ENCODE peak calls at places on chromosome 21, in six cellular contexts. One of them, this sample, is unnamed. For H3K4me1, the result is how much of the 10 kb centered on the place peaks cover.

GRCh38 chr21:15654171-15654570 is 75.6 kb upstream of the USP25 start:
- DNase-seq in H1: no peak
- DNase-seq in sigmoid colon: no peak
- DNase-seq in suprapubic skin: no peak
- DNase-seq in GM12878: no peak
- DNase-seq in HepG2: no peak
- DNase-seq in this sample: no peak

GRCh38 chr21:22019766-22020165 is 1021.6 kb downstream of the NCAM2 start:
- DNase-seq in H1: no peak
- DNase-seq in sigmoid colon: no peak
- DNase-seq in suprapubic skin: no peak
- DNase-seq in GM12878: no peak
- DNase-seq in HepG2: no peak
- DNase-seq in this sample: no peak

GRCh38 chr21:28793043-28793442 is 199.6 kb downstream of the LTN1 start:
- DNase-seq in H1: no peak
- DNase-seq in sigmoid colon: no peak
- DNase-seq in suprapubic skin: no peak
- DNase-seq in GM12878: no peak
- DNase-seq in HepG2: no peak
- DNase-seq in this sample: no peak

GRCh38 chr21:41932191-41932575 is 21.6 kb downstream of the C2CD2 start:
- DNase-seq in H1: no peak
- DNase-seq in sigmoid colon: peak
- DNase-seq in suprapubic skin: no peak
- DNase-seq in GM12878: no peak
- DNase-seq in HepG2: no peak
- DNase-seq in this sample: no peak

GRCh38 chr21:25708467-25709065 is 26.1 kb downstream of the ATP5PF start:
- DNase-seq in H1: no peak
- DNase-seq in sigmoid colon: no peak
- DNase-seq in suprapubic skin: no peak
- DNase-seq in GM12878: no peak
- DNase-seq in HepG2: peak
- DNase-seq in this sample: peak

GRCh38 chr21:46317710-46318463 is 5.8 kb downstream of the C21orf58 start:
- DNase-seq in H1: no peak
- DNase-seq in sigmoid colon: no peak
- DNase-seq in suprapubic skin: no peak
- DNase-seq in GM12878: no peak
- DNase-seq in HepG2: no peak
- DNase-seq in this sample: no peak

GRCh38 chr21:42614391-42614790 is 39.0 kb upstream of the PDE9A start:
- DNase-seq in H1: no peak
- DNase-seq in sigmoid colon: no peak
- DNase-seq in suprapubic skin: peak
- DNase-seq in GM12878: no peak
- DNase-seq in HepG2: no peak
- DNase-seq in this sample: no peak

GRCh38 chr21:29187939-29188338 is 57.5 kb downstream of the MAP3K7CL start:
- DNase-seq in H1: no peak
- DNase-seq in sigmoid colon: peak
- DNase-seq in suprapubic skin: no peak
- DNase-seq in GM12878: no peak
- DNase-seq in HepG2: peak
- DNase-seq in this sample: peak

GRCh38 chr21:25557170-25557569 is 50.1 kb downstream of the MRPL39 start:
- DNase-seq in H1: no peak
- DNase-seq in sigmoid colon: no peak
- DNase-seq in suprapubic skin: no peak
- DNase-seq in GM12878: no peak
- DNase-seq in HepG2: peak
- DNase-seq in this sample: no peak

GRCh38 chr21:39079617-39080016 is 103.6 kb downstream of the PSMG1 start:
- DNase-seq in H1: no peak
- DNase-seq in sigmoid colon: peak
- DNase-seq in suprapubic skin: peak
- DNase-seq in GM12878: no peak
- DNase-seq in HepG2: peak
- DNase-seq in this sample: no peak

GRCh38 chr21:38863291-38863690 is 57.6 kb downstream of the ETS2 start:
- DNase-seq in H1: no peak
- DNase-seq in sigmoid colon: no peak
- DNase-seq in suprapubic skin: no peak
- DNase-seq in GM12878: no peak
- DNase-seq in HepG2: no peak
- DNase-seq in this sample: no peak

GRCh38 chr21:40634141-40634540 is 212.8 kb downstream of the DSCAM start:
- DNase-seq in H1: no peak
- DNase-seq in sigmoid colon: no peak
- DNase-seq in suprapubic skin: no peak
- DNase-seq in GM12878: no peak
- DNase-seq in HepG2: no peak
- DNase-seq in this sample: no peak

GRCh38 chr21:41167348-41168342 is at the start of gene BACE2:
- DNase-seq in H1: no peak
- DNase-seq in sigmoid colon: peak
- DNase-seq in suprapubic skin: peak
- DNase-seq in GM12878: no peak
- DNase-seq in HepG2: no peak
- DNase-seq in this sample: peak

GRCh38 chr21:30818837-30819236 is 5.8 kb upstream of the KRTAP8-1 start:
- DNase-seq in H1: no peak
- DNase-seq in sigmoid colon: no peak
- DNase-seq in suprapubic skin: no peak
- DNase-seq in GM12878: no peak
- DNase-seq in HepG2: no peak
- DNase-seq in this sample: no peak

GRCh38 chr21:22670148-22670547 is 1671.9 kb downstream of the NCAM2 start:
- DNase-seq in H1: no peak
- DNase-seq in sigmoid colon: no peak
- DNase-seq in suprapubic skin: no peak
- DNase-seq in GM12878: no peak
- DNase-seq in HepG2: no peak
- DNase-seq in this sample: no peak

GRCh38 chr21:31088196-31088751 is 50.0 kb upstream of the KRTAP19-8 start:
- DNase-seq in H1: no peak
- DNase-seq in sigmoid colon: no peak
- DNase-seq in suprapubic skin: no peak
- DNase-seq in GM12878: no peak
- DNase-seq in HepG2: no peak
- DNase-seq in this sample: no peak

GRCh38 chr21:32371913-32372314 is 20.9 kb downstream of the URB1 start:
- DNase-seq in H1: no peak
- DNase-seq in sigmoid colon: peak
- DNase-seq in suprapubic skin: no peak
- DNase-seq in GM12878: no peak
- DNase-seq in HepG2: no peak
- DNase-seq in this sample: peak
- TF ChIP-seq POLR2AphosphoS5 in H1: no peak
- TF ChIP-seq POLR2AphosphoS5 in sigmoid colon: no peak
- TF ChIP-seq POLR2AphosphoS5 in suprapubic skin: no peak
- TF ChIP-seq POLR2AphosphoS5 in GM12878: no peak
- TF ChIP-seq POLR2AphosphoS5 in HepG2: no peak
- TF ChIP-seq POLR2AphosphoS5 in this sample: peak

GRCh38 chr21:45010860-45011259 is 63.5 kb upstream of the ADARB1 start:
- DNase-seq in H1: no peak
- DNase-seq in sigmoid colon: no peak
- DNase-seq in suprapubic skin: no peak
- DNase-seq in GM12878: no peak
- DNase-seq in HepG2: no peak
- DNase-seq in this sample: no peak

GRCh38 chr21:45011426-45011825 is 63.0 kb upstream of the ADARB1 start:
- DNase-seq in H1: no peak
- DNase-seq in sigmoid colon: peak
- DNase-seq in suprapubic skin: no peak
- DNase-seq in GM12878: no peak
- DNase-seq in HepG2: no peak
- DNase-seq in this sample: no peak

GRCh38 chr21:45013271-45013841 is 61.0 kb upstream of the ADARB1 start:
- DNase-seq in H1: no peak
- DNase-seq in sigmoid colon: peak
- DNase-seq in suprapubic skin: peak
- DNase-seq in GM12878: no peak
- DNase-seq in HepG2: peak
- DNase-seq in this sample: no peak

GRCh38 chr21:45011911-45012660 is 62.3 kb upstream of the ADARB1 start:
- DNase-seq in H1: peak
- DNase-seq in sigmoid colon: peak
- DNase-seq in suprapubic skin: no peak
- DNase-seq in GM12878: no peak
- DNase-seq in HepG2: peak
- DNase-seq in this sample: no peak

DNA sequence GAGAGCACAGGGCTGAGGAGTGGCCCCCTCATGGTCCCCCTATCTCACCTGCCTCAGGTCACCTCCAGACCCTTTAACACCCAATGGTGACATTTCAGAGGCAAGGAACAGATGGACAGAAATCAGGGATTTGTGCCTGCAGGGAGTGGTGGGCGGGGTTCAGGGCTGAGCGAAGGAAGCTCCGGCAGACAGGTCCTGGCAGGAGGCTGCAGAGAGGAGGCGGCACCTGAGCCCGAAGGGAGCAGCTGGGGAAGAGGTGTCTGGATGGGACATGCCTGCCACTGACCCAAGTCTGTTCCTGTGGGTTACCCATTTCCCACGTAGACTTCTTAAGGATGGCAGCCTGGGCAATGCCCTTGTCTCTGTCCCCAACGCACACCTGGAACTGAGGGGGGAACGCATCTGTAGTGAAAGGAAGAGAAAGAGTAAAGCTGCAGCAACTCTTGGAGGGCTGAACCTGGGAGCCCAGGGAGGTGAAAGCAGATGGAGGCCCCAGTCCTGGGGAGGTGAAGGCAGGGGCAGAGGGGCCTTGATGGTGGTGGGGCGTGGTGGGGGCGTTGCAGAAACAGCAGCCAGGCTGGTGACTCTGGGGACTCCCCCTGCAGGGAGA is 61.6 kb upstream of the ADARB1 start:
- DNase-seq in H1: peak
- DNase-seq in sigmoid colon: no peak
- DNase-seq in suprapubic skin: peak
- DNase-seq in GM12878: no peak
- DNase-seq in HepG2: no peak
- DNase-seq in this sample: no peak
- H3K27ac ChIP-seq in H1: peak
- H3K27ac ChIP-seq in sigmoid colon: peak
- H3K27ac ChIP-seq in suprapubic skin: no peak
- H3K27ac ChIP-seq in GM12878: no peak
- H3K27ac ChIP-seq in HepG2: peak
- H3K27ac ChIP-seq in this sample: no peak

DNA sequence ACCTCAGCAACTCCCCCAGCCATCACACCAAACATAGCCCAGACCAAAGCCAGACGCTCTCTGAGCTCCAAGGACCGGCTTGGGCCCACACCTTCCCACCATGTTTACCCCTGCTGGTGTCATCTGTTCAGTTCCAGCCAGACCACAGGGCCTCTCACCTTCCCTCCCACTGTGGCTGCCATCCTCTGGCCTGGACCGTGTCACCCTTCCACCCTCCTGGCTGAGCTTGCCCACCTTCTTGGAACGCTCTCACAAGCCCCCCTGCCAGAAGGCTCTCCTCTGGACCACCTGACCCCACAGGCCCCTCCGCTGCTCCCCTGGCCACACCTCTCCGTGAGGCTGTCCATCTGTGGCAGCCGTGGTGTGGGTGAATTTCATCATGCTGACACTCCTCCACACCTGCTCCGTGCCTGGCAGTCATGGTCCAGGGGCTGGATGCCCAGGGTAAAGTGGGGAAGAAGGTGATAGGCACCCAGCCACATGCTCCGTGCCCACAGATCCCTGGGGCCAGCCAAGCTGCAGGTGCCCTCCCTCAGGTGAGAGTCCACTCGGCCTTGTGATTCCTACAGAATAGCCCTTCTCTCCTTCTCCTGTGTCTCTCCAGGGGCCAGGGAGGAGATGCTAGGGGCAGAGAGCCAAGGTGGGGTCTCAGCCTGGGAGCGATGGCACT is 16.6 kb upstream of the POFUT2 start:
- DNase-seq in H1: no peak
- DNase-seq in sigmoid colon: no peak
- DNase-seq in suprapubic skin: no peak
- DNase-seq in GM12878: no peak
- DNase-seq in HepG2: no peak
- DNase-seq in this sample: no peak
- H3K4me1 ChIP-seq in H1: under half
- H3K4me1 ChIP-seq in sigmoid colon: half or more
- H3K4me1 ChIP-seq in suprapubic skin: under half
- H3K4me1 ChIP-seq in GM12878: under half
- H3K4me1 ChIP-seq in HepG2: under half
- H3K4me1 ChIP-seq in this sample: under half

DNA sequence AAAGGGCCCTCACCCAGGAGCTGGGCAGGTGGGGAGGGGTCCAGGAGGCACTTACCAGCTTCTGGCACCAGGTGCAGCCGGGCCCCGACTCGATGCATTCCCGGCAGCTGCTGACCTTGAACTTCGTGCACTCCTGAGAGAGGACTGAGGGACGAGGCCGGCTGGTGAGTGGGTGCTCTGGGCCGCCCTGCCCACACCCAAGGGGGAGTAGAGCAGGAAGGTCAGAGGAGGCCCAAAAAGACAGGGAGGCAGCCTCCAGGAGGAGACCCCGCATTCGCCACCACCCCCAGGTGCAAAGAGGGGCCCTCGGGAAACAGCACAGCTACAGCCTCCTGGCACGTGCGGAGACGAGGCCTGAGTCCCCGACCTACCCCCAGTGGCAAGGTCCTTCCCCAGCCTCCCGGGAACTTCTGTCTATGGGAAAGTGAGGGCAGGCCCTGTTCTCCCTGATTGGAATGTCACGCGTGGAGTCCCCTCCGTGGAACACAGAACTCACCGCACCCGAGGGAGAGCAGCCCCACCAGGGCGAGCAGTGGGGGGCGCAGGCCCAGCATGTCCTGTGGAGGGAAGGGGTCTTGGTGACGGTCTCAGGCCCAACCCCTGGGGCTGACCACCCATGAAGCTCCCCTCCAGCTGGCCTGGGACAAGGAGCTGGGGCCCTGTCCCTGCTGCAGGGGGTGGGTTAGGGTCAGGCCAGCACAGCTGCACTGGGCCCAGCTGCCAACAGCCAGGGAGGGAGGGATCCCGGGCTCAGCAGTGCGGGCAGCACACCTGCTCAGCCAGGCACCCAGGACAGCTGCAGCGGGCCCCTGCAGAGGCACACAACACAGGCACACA is 10.3 kb downstream of the ITGB2 start:
- DNase-seq in H1: no peak
- DNase-seq in sigmoid colon: no peak
- DNase-seq in suprapubic skin: no peak
- DNase-seq in GM12878: no peak
- DNase-seq in HepG2: peak
- DNase-seq in this sample: no peak
- TF ChIP-seq POLR2AphosphoS5 in H1: no peak
- TF ChIP-seq POLR2AphosphoS5 in sigmoid colon: no peak
- TF ChIP-seq POLR2AphosphoS5 in suprapubic skin: no peak
- TF ChIP-seq POLR2AphosphoS5 in GM12878: no peak
- TF ChIP-seq POLR2AphosphoS5 in HepG2: no peak
- TF ChIP-seq POLR2AphosphoS5 in this sample: no peak

GRCh38 chr21:33390479-33390878 is 12.7 kb upstream of the IFNGR2 start:
- DNase-seq in H1: no peak
- DNase-seq in sigmoid colon: no peak
- DNase-seq in suprapubic skin: no peak
- DNase-seq in GM12878: no peak
- DNase-seq in HepG2: no peak
- DNase-seq in this sample: no peak
- H3K27ac ChIP-seq in H1: no peak
- H3K27ac ChIP-seq in sigmoid colon: no peak
- H3K27ac ChIP-seq in suprapubic skin: no peak
- H3K27ac ChIP-seq in GM12878: no peak
- H3K27ac ChIP-seq in HepG2: no peak
- H3K27ac ChIP-seq in this sample: no peak

This sample was measured in prostate gland.